ENCODE peak calls at places on chromosomes 13 and 19, in nine cellular contexts. L, W, U, Z, K, J, E, X and S are unnamed samples.

GRCh38 chr19:5809469-5809868 is 4.6 kb downstream of the NRTN start:
- DNase-seq in W (no peak), L (no peak), J (no peak), U (no peak), E (no peak), Z (no peak), X (no peak), K (no peak), S (no peak)

GRCh38 chr19:38877781-38878574 is at the start of gene RINL:
- DNase-seq in L (peak), X (peak), W (peak), E (no peak), K (no peak), J (peak), U (no peak), Z (peak), S (no peak)

GRCh38 chr19:50046649-50047503 is 21.1 kb downstream of the ZNF473 start:
- DNase-seq in X (no peak), W (peak), J (peak), K (peak), Z (no peak), E (no peak), U (no peak), L (no peak), S (peak)

GRCh38 chr13:109249780-109250528 is 536.4 kb downstream of the IRS2 start:
- DNase-seq in K (no peak), E (no peak), X (no peak), W (no peak), J (no peak), Z (no peak), U (no peak), L (no peak), S (no peak)

GRCh38 chr13:98687319-98687718 is 65.2 kb downstream of the SLC15A1 start:
- DNase-seq in L (no peak), Z (no peak), J (no peak), W (no peak), K (no peak), U (no peak), X (no peak), E (no peak), S (no peak)

GRCh38 chr19:44718441-44719261 is 19.7 kb downstream of the CEACAM16 start:
- DNase-seq in X (peak), W (peak), E (no peak), Z (peak), J (peak), K (no peak), L (peak), U (peak), S (peak)

GRCh38 chr13:100550433-100550832 is 38.2 kb downstream of the GGACT start:
- DNase-seq in E (no peak), J (no peak), K (peak), W (peak), L (no peak), Z (no peak), U (peak), X (no peak), S (no peak)

GRCh38 chr19:31149306-31149975 is 199.8 kb downstream of the TSHZ3 start:
- DNase-seq in E (no peak), W (no peak), X (no peak), U (no peak), Z (no peak), L (no peak), J (no peak), K (no peak), S (no peak)

GRCh38 chr13:89897681-89898080 is 1449.8 kb upstream of the MIR17HG start:
- DNase-seq in W (no peak), K (no peak), Z (no peak), E (no peak), J (no peak), L (no peak), X (no peak), U (no peak), S (no peak)

GRCh38 chr13:23751195-23751594 is 138.0 kb downstream of the MIPEP start:
- DNase-seq in Z (no peak), J (no peak), L (no peak), W (no peak), U (peak), K (peak), E (peak), X (no peak), S (no peak)

GRCh38 chr19:18007939-18008673 is at the start of gene ARRDC2:
- DNase-seq in U (peak), K (peak), Z (peak), W (peak), E (peak), X (peak), L (peak), J (peak), S (peak)

GRCh38 chr19:37941820-37942515 is 35.0 kb downstream of the SIPA1L3 start:
- DNase-seq in L (no peak), E (no peak), U (no peak), W (peak), K (no peak), Z (no peak), X (no peak), J (no peak), S (no peak)

GRCh38 chr13:98878421-98879126 is 99.3 kb downstream of the DOCK9 start:
- DNase-seq in Z (no peak), W (no peak), J (no peak), K (no peak), E (no peak), L (no peak), U (no peak), X (no peak), S (no peak)

GRCh38 chr19:58350001-58350801 is 3.1 kb downstream of the A1BG start:
- DNase-seq in X (no peak), W (no peak), E (no peak), J (no peak), U (no peak), Z (no peak), L (no peak), K (no peak), S (no peak)

GRCh38 chr19:36488816-36489138 is 584 bp downstream of the ZNF566 start:
- DNase-seq in X (no peak), Z (no peak), L (no peak), J (peak), U (peak), E (no peak), K (peak), W (no peak), S (peak)